ENCODE peak calls at places on chromosome X, in five cellular contexts. One of them, this sample, is unnamed.

GRCh38 chrX:21972721-21973120 is 32.2 kb downstream of the SMS start:
- DNase-seq in left ventricle myocardium inferior: no peak
- DNase-seq in uterus: no peak
- DNase-seq in astrocyte of the spinal cord: peak; percentile 84
- DNase-seq in choroid plexus epithelial cell: peak; percentile 89
- DNase-seq in this sample: peak; percentile 78

GRCh38 chrX:119763175-119763574 is 4.8 kb downstream of the SOWAHD start:
- DNase-seq in uterus: no peak
- DNase-seq in choroid plexus epithelial cell: peak; percentile 83
- DNase-seq in astrocyte of the spinal cord: peak; percentile 82
- DNase-seq in left ventricle myocardium inferior: no peak
- DNase-seq in this sample: peak; percentile 79

GRCh38 chrX:70452143-70452733 is 7.6 kb downstream of the DLG3 start:
- DNase-seq in choroid plexus epithelial cell: peak; percentile 30
- DNase-seq in uterus: peak; percentile 57
- DNase-seq in left ventricle myocardium inferior: peak; percentile 37
- DNase-seq in astrocyte of the spinal cord: no peak
- DNase-seq in this sample: peak; percentile 49

GRCh38 chrX:153690466-153690865 is 2.7 kb downstream of the SLC6A8 start:
- DNase-seq in left ventricle myocardium inferior: no peak
- DNase-seq in choroid plexus epithelial cell: no peak
- DNase-seq in astrocyte of the spinal cord: no peak
- DNase-seq in uterus: no peak
- DNase-seq in this sample: no peak

GRCh38 chrX:57595381-57595811 is 3.6 kb downstream of the ZXDB start:
- DNase-seq in left ventricle myocardium inferior: no peak
- DNase-seq in uterus: peak; percentile 58
- DNase-seq in choroid plexus epithelial cell: peak; percentile 80
- DNase-seq in astrocyte of the spinal cord: peak; percentile 71
- DNase-seq in this sample: peak; percentile 91

GRCh38 chrX:153372949-153373348 is 28.2 kb downstream of the PNMA6E start:
- DNase-seq in astrocyte of the spinal cord: no peak
- DNase-seq in left ventricle myocardium inferior: no peak
- DNase-seq in uterus: no peak
- DNase-seq in choroid plexus epithelial cell: no peak
- DNase-seq in this sample: no peak

GRCh38 chrX:93428497-93428896 is 244.9 kb downstream of the NAP1L3 start:
- DNase-seq in uterus: no peak
- DNase-seq in choroid plexus epithelial cell: no peak
- DNase-seq in left ventricle myocardium inferior: no peak
- DNase-seq in astrocyte of the spinal cord: no peak
- DNase-seq in this sample: no peak

GRCh38 chrX:7112071-7112470 is 35.4 kb upstream of the STS start:
- DNase-seq in left ventricle myocardium inferior: no peak
- DNase-seq in uterus: no peak
- DNase-seq in choroid plexus epithelial cell: no peak
- DNase-seq in astrocyte of the spinal cord: no peak
- DNase-seq in this sample: no peak

GRCh38 chrX:9745417-9746115 is 20.1 kb downstream of the GPR143 start:
- DNase-seq in uterus: peak; percentile 22
- DNase-seq in left ventricle myocardium inferior: no peak
- DNase-seq in choroid plexus epithelial cell: peak; percentile 20
- DNase-seq in astrocyte of the spinal cord: peak; percentile 19
- DNase-seq in this sample: peak; percentile 48

DNA sequence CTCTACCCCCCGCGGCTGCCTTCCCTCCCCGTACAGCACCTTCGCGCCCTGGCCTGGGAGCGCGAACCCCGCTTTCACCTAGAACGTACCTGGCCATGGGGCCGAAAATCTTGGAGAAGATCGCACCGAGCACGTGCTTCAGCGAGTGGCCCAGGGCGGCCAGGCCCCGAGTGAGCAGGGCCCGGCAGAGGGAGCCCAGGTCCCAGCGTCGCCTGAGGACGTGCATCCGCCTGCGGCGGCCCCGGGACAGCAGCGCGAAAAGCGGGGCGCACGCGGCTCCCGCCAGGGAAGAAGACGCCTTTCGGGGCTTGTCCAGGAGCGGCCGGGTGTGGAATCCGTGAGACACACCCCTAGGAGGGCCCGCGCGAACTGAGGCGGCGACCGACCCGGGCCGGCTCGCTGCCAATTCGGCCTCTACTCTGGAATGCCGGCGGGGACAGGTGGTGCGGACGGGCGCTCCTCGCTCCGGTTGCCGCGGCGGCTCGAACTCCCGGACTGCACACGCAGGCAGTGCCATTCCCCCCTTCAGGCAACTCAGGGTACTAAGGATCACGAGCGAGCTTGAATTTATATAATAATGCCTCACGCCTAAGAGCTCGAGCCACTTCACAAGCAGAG is at the start of gene HS6ST2:
- DNase-seq in uterus: no peak
- DNase-seq in choroid plexus epithelial cell: no peak
- DNase-seq in left ventricle myocardium inferior: no peak
- DNase-seq in astrocyte of the spinal cord: no peak
- DNase-seq in this sample: no peak
- H3K4me3 ChIP-seq in uterus: peak within 1 kb of the TSS; percentile 45
- H3K4me3 ChIP-seq in choroid plexus epithelial cell: peak within 1 kb of the TSS; percentile 28
- H3K4me3 ChIP-seq in left ventricle myocardium inferior: peak within 1 kb of the TSS; percentile 62
- H3K4me3 ChIP-seq in astrocyte of the spinal cord: peak within 1 kb of the TSS; percentile 35
- H3K4me3 ChIP-seq in this sample: no peak within 1 kb of the TSS

GRCh38 chrX:94831364-94831763 is 1157.4 kb downstream of the FAM133A start:
- DNase-seq in uterus: no peak
- DNase-seq in left ventricle myocardium inferior: no peak
- DNase-seq in astrocyte of the spinal cord: peak; percentile 5
- DNase-seq in choroid plexus epithelial cell: peak; percentile 11
- DNase-seq in this sample: peak; percentile 39
- TF ChIP-seq CTCF in uterus: no peak
- TF ChIP-seq CTCF in left ventricle myocardium inferior: peak; percentile 55
- TF ChIP-seq CTCF in astrocyte of the spinal cord: peak; percentile 28
- TF ChIP-seq CTCF in choroid plexus epithelial cell: peak; percentile 30
- TF ChIP-seq CTCF in this sample: peak; percentile 56

DNA sequence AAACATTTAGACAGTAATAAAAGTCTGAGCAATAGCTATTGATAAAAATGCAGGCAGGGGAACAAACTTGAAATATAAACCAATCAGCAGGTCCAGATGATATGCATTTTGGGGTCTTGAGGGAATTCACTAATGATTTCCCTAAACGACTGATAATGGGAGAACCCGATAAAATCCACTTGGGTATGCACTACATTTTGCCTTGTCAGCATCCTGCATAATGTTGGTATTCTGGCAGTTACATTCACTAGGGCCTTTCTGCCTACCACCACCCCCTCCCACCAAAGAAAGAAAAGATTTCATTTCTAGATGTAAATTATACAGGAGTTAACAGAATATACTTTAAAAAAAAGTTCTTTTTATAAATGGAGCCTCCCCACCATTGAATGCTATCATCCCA is 63.5 kb upstream of the IL1RAPL2 start:
- DNase-seq in choroid plexus epithelial cell: no peak
- DNase-seq in left ventricle myocardium inferior: no peak
- DNase-seq in uterus: no peak
- DNase-seq in astrocyte of the spinal cord: no peak
- DNase-seq in this sample: no peak
- H3K4me3 ChIP-seq in choroid plexus epithelial cell: no peak overlapping the region
- H3K4me3 ChIP-seq in left ventricle myocardium inferior: no peak overlapping the region
- H3K4me3 ChIP-seq in uterus: no peak overlapping the region
- H3K4me3 ChIP-seq in astrocyte of the spinal cord: no peak overlapping the region
- H3K4me3 ChIP-seq in this sample: no peak overlapping the region

GRCh38 chrX:109890300-109890699 is 112.6 kb upstream of the TMEM164 start:
- DNase-seq in left ventricle myocardium inferior: no peak
- DNase-seq in choroid plexus epithelial cell: no peak
- DNase-seq in uterus: no peak
- DNase-seq in astrocyte of the spinal cord: no peak
- DNase-seq in this sample: no peak

GRCh38 chrX:109890910-109891502 is 111.9 kb upstream of the TMEM164 start:
- DNase-seq in uterus: peak; percentile 37
- DNase-seq in choroid plexus epithelial cell: peak; percentile 75
- DNase-seq in left ventricle myocardium inferior: peak; percentile 15
- DNase-seq in astrocyte of the spinal cord: peak; percentile 61
- DNase-seq in this sample: peak; percentile 74

GRCh38 chrX:109886122-109886761 is 116.7 kb upstream of the TMEM164 start:
- DNase-seq in uterus: no peak
- DNase-seq in left ventricle myocardium inferior: peak; percentile 15
- DNase-seq in choroid plexus epithelial cell: peak; percentile 72
- DNase-seq in astrocyte of the spinal cord: peak; percentile 37
- DNase-seq in this sample: peak; percentile 71

GRCh38 chrX:109889289-109890006 is 113.5 kb upstream of the TMEM164 start:
- DNase-seq in uterus: no peak
- DNase-seq in left ventricle myocardium inferior: no peak
- DNase-seq in choroid plexus epithelial cell: peak; percentile 52
- DNase-seq in astrocyte of the spinal cord: peak; percentile 16
- DNase-seq in this sample: peak; percentile 42
- TF ChIP-seq CTCF in uterus: no peak
- TF ChIP-seq CTCF in left ventricle myocardium inferior: no peak
- TF ChIP-seq CTCF in choroid plexus epithelial cell: peak; percentile 65
- TF ChIP-seq CTCF in astrocyte of the spinal cord: peak; percentile 45
- TF ChIP-seq CTCF in this sample: peak; percentile 53

DNA sequence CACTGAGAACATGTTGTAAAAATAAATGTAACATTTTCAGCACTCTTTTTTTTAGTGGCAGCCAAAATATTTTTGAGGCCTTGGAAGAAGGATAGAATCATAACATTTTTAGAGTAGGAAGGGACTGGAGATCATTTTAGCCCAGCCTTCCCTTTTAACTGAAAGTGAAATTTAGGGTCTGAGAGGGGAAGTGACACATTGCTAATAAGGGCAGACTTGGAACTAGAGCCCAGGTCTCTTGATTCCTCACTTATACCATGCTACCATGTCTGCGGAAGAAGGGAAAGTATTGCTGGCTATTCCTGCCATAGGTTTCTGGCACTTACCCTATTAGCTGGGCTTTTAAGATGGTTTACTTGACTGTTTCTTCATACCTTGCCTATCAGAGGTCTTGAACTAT is 4.8 kb downstream of the WDR44 start:
- DNase-seq in astrocyte of the spinal cord: no peak
- DNase-seq in left ventricle myocardium inferior: no peak
- DNase-seq in uterus: no peak
- DNase-seq in choroid plexus epithelial cell: no peak
- DNase-seq in this sample: no peak
- H3K4me3 ChIP-seq in astrocyte of the spinal cord: no peak overlapping the region
- H3K4me3 ChIP-seq in left ventricle myocardium inferior: no peak overlapping the region
- H3K4me3 ChIP-seq in uterus: no peak overlapping the region
- H3K4me3 ChIP-seq in choroid plexus epithelial cell: no peak overlapping the region
- H3K4me3 ChIP-seq in this sample: no peak overlapping the region

GRCh38 chrX:115547448-115547847 is 13.5 kb upstream of the PLS3 start:
- DNase-seq in uterus: no peak
- DNase-seq in astrocyte of the spinal cord: no peak
- DNase-seq in left ventricle myocardium inferior: no peak
- DNase-seq in choroid plexus epithelial cell: no peak
- DNase-seq in this sample: no peak
- TF ChIP-seq CTCF in uterus: no peak
- TF ChIP-seq CTCF in astrocyte of the spinal cord: peak; percentile 22
- TF ChIP-seq CTCF in left ventricle myocardium inferior: no peak
- TF ChIP-seq CTCF in choroid plexus epithelial cell: peak; percentile 29
- TF ChIP-seq CTCF in this sample: peak; percentile 18

GRCh38 chrX:72306851-72307645 is 1.3 kb upstream of the CITED1 start:
- DNase-seq in astrocyte of the spinal cord: peak; percentile 73
- DNase-seq in choroid plexus epithelial cell: peak; percentile 69
- DNase-seq in left ventricle myocardium inferior: peak; percentile 46
- DNase-seq in uterus: peak; percentile 41
- DNase-seq in this sample: peak; percentile 64

GRCh38 chrX:72307646-72308051 is 1.9 kb upstream of the CITED1 start:
- DNase-seq in uterus: no peak
- DNase-seq in astrocyte of the spinal cord: no peak
- DNase-seq in choroid plexus epithelial cell: no peak
- DNase-seq in left ventricle myocardium inferior: no peak
- DNase-seq in this sample: no peak

GRCh38 chrX:72306085-72306801 is 529 bp upstream of the CITED1 start:
- DNase-seq in astrocyte of the spinal cord: no peak
- DNase-seq in choroid plexus epithelial cell: no peak
- DNase-seq in uterus: no peak
- DNase-seq in left ventricle myocardium inferior: no peak
- DNase-seq in this sample: no peak

GRCh38 chrX:72304877-72305276 is 837 bp downstream of the CITED1 start:
- DNase-seq in uterus: no peak
- DNase-seq in astrocyte of the spinal cord: no peak
- DNase-seq in choroid plexus epithelial cell: no peak
- DNase-seq in left ventricle myocardium inferior: no peak
- DNase-seq in this sample: no peak

DNA sequence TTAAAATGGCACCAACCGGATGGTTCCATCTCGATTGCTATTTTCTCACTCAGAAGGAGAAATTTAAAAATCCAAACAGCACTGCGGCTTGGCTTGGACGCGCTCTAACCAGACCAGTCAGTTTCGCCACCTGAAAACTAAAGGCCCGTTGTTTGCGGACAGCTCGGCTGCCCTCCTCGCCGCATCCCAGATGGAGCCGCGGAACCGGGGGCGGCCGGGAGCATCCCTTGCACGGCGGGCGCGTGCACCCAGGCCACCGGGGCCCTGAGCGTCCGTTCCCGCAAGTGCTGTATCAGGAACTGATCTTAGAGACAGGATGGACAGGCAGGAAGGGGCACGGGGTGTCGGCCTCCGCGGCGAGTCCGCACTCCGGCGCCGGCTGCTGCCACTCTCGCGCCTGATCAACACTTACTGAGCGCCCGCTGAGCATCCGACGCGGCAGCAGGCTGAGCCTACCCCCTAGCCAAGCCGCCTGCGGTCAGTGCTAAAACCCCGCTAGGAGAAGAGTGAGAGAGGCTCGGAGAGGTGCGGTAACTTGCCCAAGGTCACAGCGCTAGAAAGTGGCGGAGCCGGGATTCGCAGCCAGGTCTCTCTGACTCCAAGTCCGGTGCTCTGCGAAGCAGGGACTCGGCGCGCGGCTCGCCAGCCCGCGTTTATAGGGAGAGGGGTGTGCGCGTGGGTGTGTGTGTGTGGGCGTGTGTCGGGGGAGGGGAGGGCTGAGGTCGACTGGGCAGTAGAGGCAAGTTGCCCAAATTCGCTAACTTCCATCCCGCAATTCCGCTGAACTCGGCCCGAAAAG is at the start of gene CITED1:
- DNase-seq in astrocyte of the spinal cord: no peak
- DNase-seq in uterus: no peak
- DNase-seq in left ventricle myocardium inferior: no peak
- DNase-seq in choroid plexus epithelial cell: no peak
- DNase-seq in this sample: no peak
- H3K4me3 ChIP-seq in astrocyte of the spinal cord: peak within 1 kb of the TSS; percentile 39
- H3K4me3 ChIP-seq in uterus: peak within 1 kb of the TSS; percentile 42
- H3K4me3 ChIP-seq in left ventricle myocardium inferior: peak within 1 kb of the TSS; percentile 70
- H3K4me3 ChIP-seq in choroid plexus epithelial cell: peak within 1 kb of the TSS; percentile 59
- H3K4me3 ChIP-seq in this sample: peak within 1 kb of the TSS; percentile 64

GRCh38 chrX:151151668-151152267 is 24.6 kb upstream of the GPR50 start:
- DNase-seq in uterus: no peak
- DNase-seq in astrocyte of the spinal cord: peak; percentile 36
- DNase-seq in left ventricle myocardium inferior: no peak
- DNase-seq in choroid plexus epithelial cell: peak; percentile 72
- DNase-seq in this sample: peak; percentile 68

GRCh38 chrX:151155234-151155633 is 21.1 kb upstream of the GPR50 start:
- DNase-seq in left ventricle myocardium inferior: no peak
- DNase-seq in astrocyte of the spinal cord: no peak
- DNase-seq in uterus: no peak
- DNase-seq in choroid plexus epithelial cell: no peak
- DNase-seq in this sample: no peak

GRCh38 chrX:151153086-151153485 is 23.3 kb upstream of the GPR50 start:
- DNase-seq in left ventricle myocardium inferior: no peak
- DNase-seq in astrocyte of the spinal cord: peak; percentile 24
- DNase-seq in choroid plexus epithelial cell: peak; percentile 20
- DNase-seq in uterus: no peak
- DNase-seq in this sample: peak; percentile 29
- TF ChIP-seq CTCF in left ventricle myocardium inferior: peak; percentile 26
- TF ChIP-seq CTCF in astrocyte of the spinal cord: peak; percentile 43
- TF ChIP-seq CTCF in choroid plexus epithelial cell: peak; percentile 60
- TF ChIP-seq CTCF in uterus: no peak
- TF ChIP-seq CTCF in this sample: peak; percentile 26

This sample was measured in fibroblast of the aortic adventitia.